ENCODE peak calls at places on chromosomes 5 and 9, in eight cellular contexts. One of them, this sample, is unnamed.

GRCh38 chr9:134299883-134300282 is 26.4 kb upstream of the RXRA start:
- DNase-seq in suprapubic skin: no peak
- DNase-seq in bronchial epithelial cell: peak
- DNase-seq in CD8-positive, alpha-beta T cell: no peak
- DNase-seq in body of pancreas: no peak
- DNase-seq in dorsolateral prefrontal cortex: no peak
- DNase-seq in neural crest cell: no peak
- DNase-seq in RWPE1: no peak
- DNase-seq in this sample: peak

GRCh38 chr5:174172104-174172965 is 126.8 kb downstream of the NSG2 start:
- DNase-seq in suprapubic skin: no peak
- DNase-seq in bronchial epithelial cell: no peak
- DNase-seq in CD8-positive, alpha-beta T cell: no peak
- DNase-seq in body of pancreas: no peak
- DNase-seq in dorsolateral prefrontal cortex: peak
- DNase-seq in neural crest cell: peak
- DNase-seq in RWPE1: no peak
- DNase-seq in this sample: no peak

GRCh38 chr5:10786835-10787234 is 25.8 kb upstream of the DAP start:
- DNase-seq in suprapubic skin: no peak
- DNase-seq in bronchial epithelial cell: no peak
- DNase-seq in CD8-positive, alpha-beta T cell: no peak
- DNase-seq in body of pancreas: no peak
- DNase-seq in dorsolateral prefrontal cortex: no peak
- DNase-seq in neural crest cell: no peak
- DNase-seq in RWPE1: no peak
- DNase-seq in this sample: no peak

GRCh38 chr5:56523779-56524178 is 290.6 kb upstream of the ANKRD55 start:
- DNase-seq in suprapubic skin: no peak
- DNase-seq in bronchial epithelial cell: peak
- DNase-seq in CD8-positive, alpha-beta T cell: no peak
- DNase-seq in body of pancreas: no peak
- DNase-seq in dorsolateral prefrontal cortex: no peak
- DNase-seq in neural crest cell: no peak
- DNase-seq in RWPE1: no peak
- DNase-seq in this sample: no peak

GRCh38 chr5:135032613-135033025 is 1.4 kb downstream of the PITX1 start:
- DNase-seq in suprapubic skin: no peak
- DNase-seq in bronchial epithelial cell: no peak
- DNase-seq in CD8-positive, alpha-beta T cell: no peak
- DNase-seq in body of pancreas: no peak
- DNase-seq in dorsolateral prefrontal cortex: no peak
- DNase-seq in neural crest cell: no peak
- DNase-seq in RWPE1: no peak
- DNase-seq in this sample: no peak

GRCh38 chr5:59673438-59674058 is 220.0 kb downstream of the PDE4D start:
- DNase-seq in suprapubic skin: no peak
- DNase-seq in bronchial epithelial cell: peak
- DNase-seq in CD8-positive, alpha-beta T cell: no peak
- DNase-seq in body of pancreas: no peak
- DNase-seq in dorsolateral prefrontal cortex: no peak
- DNase-seq in neural crest cell: no peak
- DNase-seq in RWPE1: peak
- DNase-seq in this sample: no peak

GRCh38 chr9:124015661-124016131 is 4.1 kb downstream of the LHX2 start:
- DNase-seq in suprapubic skin: peak
- DNase-seq in bronchial epithelial cell: no peak
- DNase-seq in CD8-positive, alpha-beta T cell: no peak
- DNase-seq in body of pancreas: no peak
- DNase-seq in dorsolateral prefrontal cortex: no peak
- DNase-seq in neural crest cell: no peak
- DNase-seq in RWPE1: no peak
- DNase-seq in this sample: no peak

GRCh38 chr9:71910602-71911060 is 362 bp downstream of the ABHD17B start:
- DNase-seq in suprapubic skin: no peak
- DNase-seq in bronchial epithelial cell: no peak
- DNase-seq in CD8-positive, alpha-beta T cell: no peak
- DNase-seq in body of pancreas: no peak
- DNase-seq in dorsolateral prefrontal cortex: no peak
- DNase-seq in neural crest cell: no peak
- DNase-seq in RWPE1: peak
- DNase-seq in this sample: no peak

GRCh38 chr9:96499257-96499656 is 49.3 kb downstream of the HABP4 start:
- DNase-seq in suprapubic skin: no peak
- DNase-seq in bronchial epithelial cell: no peak
- DNase-seq in CD8-positive, alpha-beta T cell: no peak
- DNase-seq in body of pancreas: no peak
- DNase-seq in dorsolateral prefrontal cortex: no peak
- DNase-seq in neural crest cell: no peak
- DNase-seq in RWPE1: no peak
- DNase-seq in this sample: no peak

GRCh38 chr9:131310833-131311554 is 21.5 kb downstream of the PLPP7 start:
- DNase-seq in suprapubic skin: no peak
- DNase-seq in bronchial epithelial cell: no peak
- DNase-seq in CD8-positive, alpha-beta T cell: peak
- DNase-seq in body of pancreas: peak
- DNase-seq in dorsolateral prefrontal cortex: no peak
- DNase-seq in neural crest cell: no peak
- DNase-seq in RWPE1: no peak
- DNase-seq in this sample: no peak

GRCh38 chr5:174354571-174354970 is 309.1 kb downstream of the NSG2 start:
- DNase-seq in suprapubic skin: no peak
- DNase-seq in bronchial epithelial cell: no peak
- DNase-seq in CD8-positive, alpha-beta T cell: no peak
- DNase-seq in body of pancreas: no peak
- DNase-seq in dorsolateral prefrontal cortex: no peak
- DNase-seq in neural crest cell: no peak
- DNase-seq in RWPE1: no peak
- DNase-seq in this sample: no peak

GRCh38 chr5:139795074-139796001 is at the start of gene PSD2:
- DNase-seq in suprapubic skin: no peak
- DNase-seq in bronchial epithelial cell: no peak
- DNase-seq in CD8-positive, alpha-beta T cell: no peak
- DNase-seq in body of pancreas: peak
- DNase-seq in dorsolateral prefrontal cortex: no peak
- DNase-seq in neural crest cell: no peak
- DNase-seq in RWPE1: peak
- DNase-seq in this sample: no peak

GRCh38 chr5:32708949-32709348 is 2.2 kb upstream of the NPR3 start:
- DNase-seq in suprapubic skin: no peak
- DNase-seq in bronchial epithelial cell: no peak
- DNase-seq in CD8-positive, alpha-beta T cell: no peak
- DNase-seq in body of pancreas: no peak
- DNase-seq in dorsolateral prefrontal cortex: no peak
- DNase-seq in neural crest cell: no peak
- DNase-seq in RWPE1: no peak
- DNase-seq in this sample: no peak

GRCh38 chr9:37311938-37312730 is 110.4 kb upstream of the GRHPR start:
- DNase-seq in suprapubic skin: no peak
- DNase-seq in bronchial epithelial cell: peak
- DNase-seq in CD8-positive, alpha-beta T cell: no peak
- DNase-seq in body of pancreas: no peak
- DNase-seq in dorsolateral prefrontal cortex: no peak
- DNase-seq in neural crest cell: no peak
- DNase-seq in RWPE1: peak
- DNase-seq in this sample: no peak

GRCh38 chr5:9015250-9015936 is 530.5 kb downstream of the SEMA5A start:
- DNase-seq in suprapubic skin: no peak
- DNase-seq in bronchial epithelial cell: no peak
- DNase-seq in CD8-positive, alpha-beta T cell: no peak
- DNase-seq in body of pancreas: no peak
- DNase-seq in dorsolateral prefrontal cortex: no peak
- DNase-seq in neural crest cell: no peak
- DNase-seq in RWPE1: no peak
- DNase-seq in this sample: no peak

GRCh38 chr5:17620627-17621026 is 10.4 kb downstream of the TAF11L12 start:
- DNase-seq in suprapubic skin: no peak
- DNase-seq in bronchial epithelial cell: no peak
- DNase-seq in CD8-positive, alpha-beta T cell: no peak
- DNase-seq in body of pancreas: no peak
- DNase-seq in dorsolateral prefrontal cortex: no peak
- DNase-seq in neural crest cell: no peak
- DNase-seq in RWPE1: no peak
- DNase-seq in this sample: no peak
- TF ChIP-seq CTCF in suprapubic skin: no peak
- TF ChIP-seq CTCF in bronchial epithelial cell: no peak
- TF ChIP-seq CTCF in CD8-positive, alpha-beta T cell: no peak
- TF ChIP-seq CTCF in body of pancreas: no peak
- TF ChIP-seq CTCF in dorsolateral prefrontal cortex: no peak
- TF ChIP-seq CTCF in neural crest cell: peak
- TF ChIP-seq CTCF in RWPE1: no peak
- TF ChIP-seq CTCF in this sample: no peak

GRCh38 chr5:177302354-177303110 is 987 bp downstream of the RAB24 start:
- DNase-seq in suprapubic skin: peak
- DNase-seq in bronchial epithelial cell: no peak
- DNase-seq in CD8-positive, alpha-beta T cell: no peak
- DNase-seq in body of pancreas: peak
- DNase-seq in dorsolateral prefrontal cortex: no peak
- DNase-seq in neural crest cell: no peak
- DNase-seq in RWPE1: no peak
- DNase-seq in this sample: no peak

GRCh38 chr5:177303925-177304391 is 359 bp downstream of the PRELID1 start:
- DNase-seq in suprapubic skin: no peak
- DNase-seq in bronchial epithelial cell: no peak
- DNase-seq in CD8-positive, alpha-beta T cell: no peak
- DNase-seq in body of pancreas: no peak
- DNase-seq in dorsolateral prefrontal cortex: no peak
- DNase-seq in neural crest cell: no peak
- DNase-seq in RWPE1: no peak
- DNase-seq in this sample: no peak

GRCh38 chr5:177304392-177305119 is 957 bp downstream of the PRELID1 start:
- DNase-seq in suprapubic skin: no peak
- DNase-seq in bronchial epithelial cell: peak
- DNase-seq in CD8-positive, alpha-beta T cell: no peak
- DNase-seq in body of pancreas: no peak
- DNase-seq in dorsolateral prefrontal cortex: no peak
- DNase-seq in neural crest cell: no peak
- DNase-seq in RWPE1: no peak
- DNase-seq in this sample: no peak

GRCh38 chr5:177301503-177302165 is 1.9 kb downstream of the RAB24 start:
- DNase-seq in suprapubic skin: peak
- DNase-seq in bronchial epithelial cell: peak
- DNase-seq in CD8-positive, alpha-beta T cell: no peak
- DNase-seq in body of pancreas: peak
- DNase-seq in dorsolateral prefrontal cortex: no peak
- DNase-seq in neural crest cell: no peak
- DNase-seq in RWPE1: peak
- DNase-seq in this sample: no peak

GRCh38 chr5:177303121-177303924 is at the start of the genes PRELID1 and RAB24:
- DNase-seq in suprapubic skin: peak
- DNase-seq in bronchial epithelial cell: peak
- DNase-seq in CD8-positive, alpha-beta T cell: peak
- DNase-seq in body of pancreas: peak
- DNase-seq in dorsolateral prefrontal cortex: peak
- DNase-seq in neural crest cell: peak
- DNase-seq in RWPE1: peak
- DNase-seq in this sample: peak
- TF ChIP-seq CTCF in suprapubic skin: no peak
- TF ChIP-seq CTCF in bronchial epithelial cell: peak
- TF ChIP-seq CTCF in CD8-positive, alpha-beta T cell: no peak
- TF ChIP-seq CTCF in body of pancreas: no peak
- TF ChIP-seq CTCF in dorsolateral prefrontal cortex: peak
- TF ChIP-seq CTCF in neural crest cell: no peak
- TF ChIP-seq CTCF in RWPE1: peak
- TF ChIP-seq CTCF in this sample: peak

DNA sequence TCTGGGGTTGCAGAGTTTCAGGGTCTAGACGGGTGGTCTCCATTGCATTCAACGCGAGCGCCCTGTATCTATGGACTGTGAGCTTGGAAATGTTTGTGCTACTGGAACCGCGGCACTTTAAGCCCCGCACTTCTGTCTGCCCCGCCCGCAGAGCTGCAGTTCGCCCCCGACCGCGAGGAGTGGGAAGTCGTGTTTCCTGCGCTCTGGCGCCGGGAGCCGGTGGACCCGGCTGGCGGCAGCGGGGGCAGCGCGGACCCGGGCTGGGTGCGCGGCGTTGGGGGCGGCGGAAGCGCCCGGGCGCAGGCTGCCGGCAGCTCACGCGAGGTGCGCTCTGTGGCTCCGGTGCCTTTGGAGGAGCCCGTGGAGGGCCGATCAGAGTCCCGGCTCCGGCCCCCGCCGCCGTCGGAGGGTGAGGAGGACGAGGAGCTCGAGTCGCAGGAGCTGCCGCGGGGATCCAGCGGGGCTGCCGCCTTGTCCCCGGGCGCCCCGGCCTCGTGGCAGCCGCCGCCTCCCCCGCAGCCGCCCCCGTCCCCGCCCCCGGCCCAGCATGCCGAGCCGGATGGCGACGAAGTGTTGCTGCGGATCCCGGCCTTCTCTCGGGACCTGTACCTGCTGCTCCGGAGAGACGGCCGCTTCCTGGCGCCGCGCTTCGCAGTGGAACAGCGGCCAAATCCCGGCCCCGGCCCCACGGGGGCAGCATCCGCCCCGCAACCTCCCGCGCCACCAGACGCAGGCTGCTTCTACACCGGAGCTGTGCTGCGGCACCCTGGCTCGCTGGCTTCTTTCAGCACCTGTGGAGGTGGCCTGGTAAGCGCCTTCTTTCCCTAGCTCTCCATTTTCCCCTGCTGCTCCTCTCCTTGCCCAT is 1.1 kb downstream of the ADAMTS19 start:
- DNase-seq in suprapubic skin: no peak
- DNase-seq in bronchial epithelial cell: peak
- DNase-seq in CD8-positive, alpha-beta T cell: no peak
- DNase-seq in body of pancreas: peak
- DNase-seq in dorsolateral prefrontal cortex: no peak
- DNase-seq in neural crest cell: peak
- DNase-seq in RWPE1: peak
- DNase-seq in this sample: no peak
- TF ChIP-seq CTCF in suprapubic skin: no peak
- TF ChIP-seq CTCF in bronchial epithelial cell: peak
- TF ChIP-seq CTCF in CD8-positive, alpha-beta T cell: no peak
- TF ChIP-seq CTCF in body of pancreas: peak
- TF ChIP-seq CTCF in dorsolateral prefrontal cortex: peak
- TF ChIP-seq CTCF in neural crest cell: peak
- TF ChIP-seq CTCF in RWPE1: no peak
- TF ChIP-seq CTCF in this sample: no peak

DNA sequence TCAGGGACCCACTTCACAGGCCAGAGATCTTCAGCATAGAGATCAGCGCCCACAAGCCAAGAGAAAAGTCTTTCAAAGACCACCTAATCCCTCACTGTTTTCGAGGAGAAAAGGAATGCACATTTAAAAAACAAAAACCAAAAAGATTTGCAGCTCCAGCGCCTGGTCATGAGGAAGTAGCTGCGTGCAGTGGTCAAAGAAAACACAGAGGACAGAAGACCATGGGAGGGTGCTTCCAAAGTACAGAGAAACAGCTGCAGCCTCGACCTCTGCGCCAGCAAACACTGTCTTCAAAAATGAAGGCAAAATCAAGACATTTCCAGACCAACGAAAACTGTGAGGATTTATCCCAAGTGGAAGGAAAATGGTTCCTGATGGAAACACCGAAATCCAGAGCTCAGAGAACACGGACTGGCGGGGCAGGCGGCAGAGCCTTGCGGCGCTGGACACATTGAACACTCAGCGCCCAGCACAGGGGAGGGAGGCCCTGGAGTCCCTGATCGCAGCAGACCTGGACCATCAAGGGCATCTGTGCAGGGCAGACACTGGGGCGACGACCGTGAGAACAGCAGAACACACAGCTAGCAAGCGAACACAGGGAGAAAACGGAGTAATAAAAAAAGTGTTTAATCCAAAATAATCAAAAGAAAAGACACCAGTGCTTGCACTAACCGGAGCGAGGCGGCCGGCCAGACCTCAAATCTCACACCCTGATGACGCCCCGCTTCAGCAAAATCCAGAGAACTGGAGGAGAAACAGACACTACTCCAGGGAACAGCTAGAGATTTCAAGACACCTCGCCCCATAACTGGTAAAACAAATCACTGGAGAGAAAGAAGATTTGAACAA is 12.5 kb upstream of the SLC12A7 start:
- DNase-seq in suprapubic skin: no peak
- DNase-seq in bronchial epithelial cell: no peak
- DNase-seq in CD8-positive, alpha-beta T cell: no peak
- DNase-seq in body of pancreas: no peak
- DNase-seq in dorsolateral prefrontal cortex: no peak
- DNase-seq in neural crest cell: no peak
- DNase-seq in RWPE1: no peak
- DNase-seq in this sample: no peak
- TF ChIP-seq CTCF in suprapubic skin: no peak
- TF ChIP-seq CTCF in bronchial epithelial cell: no peak
- TF ChIP-seq CTCF in CD8-positive, alpha-beta T cell: no peak
- TF ChIP-seq CTCF in body of pancreas: no peak
- TF ChIP-seq CTCF in dorsolateral prefrontal cortex: no peak
- TF ChIP-seq CTCF in neural crest cell: no peak
- TF ChIP-seq CTCF in RWPE1: no peak
- TF ChIP-seq CTCF in this sample: no peak